ENCODE peak calls at places on chromosomes 7 and 10, in ten cellular contexts. O is effector memory CD8-positive, alpha-beta T cell; E is naive thymus-derived CD8-positive, alpha-beta T cell; Z is activated CD4-positive, alpha-beta T cell treated with anti-CD3 and anti-CD28 coated beads for 36 hours; H is K562; B is activated T-cell treated with anti-CD3 and anti-CD28 coated beads, Interleukin-2, amount 50 U/mL, for 72 hours; M is esophagus mucosa; S is activated CD4-positive, CD25-positive, alpha-beta regulatory T cell treated with anti-CD3 and anti-CD28 coated beads, Interleukin-2, amount 50 U/mL, for 24 hours; C is mucosa of descending colon; G is upper lobe of left lung. N is an unnamed sample.
A peak's percentile ranks its signal among the peaks of the same experiment; 100 is the strongest.

GRCh38 chr7:22331704-22332103 is 25.2 kb downstream of the RAPGEF5 start:
- ATAC-seq in O (no peak), E (no peak), Z (no peak), H (no peak), B (no peak), M (no peak), S (no peak), C (no peak), G (no peak), N (no peak)

GRCh38 chr10:6522230-6522629 is 57.8 kb downstream of the PRKCQ start:
- ATAC-seq in O (no peak), E (no peak), Z (no peak), H (no peak), B (no peak), M (peak; percentile 52), S (no peak), C (no peak), G (no peak), N (no peak)

GRCh38 chr7:141302617-141303016 is 228.8 kb downstream of the TMEM178B start:
- ATAC-seq in O (no peak), E (no peak), Z (no peak), H (no peak), B (no peak), M (no peak), S (no peak), C (no peak), G (no peak), N (no peak)

GRCh38 chr10:99977916-99978315 is 31.8 kb downstream of the DNMBP start:
- ATAC-seq in O (no peak), E (no peak), Z (no peak), H (no peak), B (no peak), M (no peak), S (no peak), C (no peak), G (no peak), N (no peak)

GRCh38 chr7:93558705-93559614 is 15.6 kb downstream of the CALCR start:
- ATAC-seq in O (no peak), E (no peak), Z (no peak), H (no peak), B (no peak), M (peak; percentile 65), S (no peak), C (no peak), G (no peak), N (no peak)

GRCh38 chr10:112961609-112962008 is 11.6 kb downstream of the TCF7L2 start:
- ATAC-seq in O (peak; percentile 32), E (no peak), Z (no peak), H (no peak), B (no peak), M (no peak), S (no peak), C (peak; percentile 48), G (no peak), N (no peak)

GRCh38 chr7:18361756-18362155 is 133.8 kb upstream of the HDAC9 start:
- ATAC-seq in O (no peak), E (no peak), Z (no peak), H (no peak), B (no peak), M (no peak), S (no peak), C (peak; percentile 78), G (no peak), N (no peak)

GRCh38 chr10:15718495-15719061 is 1.1 kb downstream of the ITGA8 start:
- ATAC-seq in O (no peak), E (no peak), Z (no peak), H (no peak), B (no peak), M (no peak), S (no peak), C (no peak), G (peak; percentile 27), N (no peak)

GRCh38 chr7:78716876-78717275 is 736.6 kb downstream of the MAGI2 start:
- ATAC-seq in O (no peak), E (no peak), Z (no peak), H (no peak), B (no peak), M (no peak), S (no peak), C (no peak), G (no peak), N (no peak)

GRCh38 chr7:135441791-135442190 is 68.1 kb downstream of the CNOT4 start:
- ATAC-seq in O (no peak), E (no peak), Z (peak; percentile 78), H (peak; percentile 67), B (peak; percentile 65), M (peak; percentile 28), S (peak; percentile 48), C (peak; percentile 24), G (no peak), N (peak; percentile 75)

N was measured in activated T-helper 17 cell treated with anti-CD3 and anti-CD28 coated beads, Interleukin-2, amount 50 U/mL, for 72 hours.